ENCODE peak calls at places on chromosomes 5 and 9, in eight cellular contexts. One of them, this sample, is unnamed.

GRCh38 chr9:91771027-91771426 is 179.0 kb downstream of the ROR2 start:
- DNase-seq in AG09309: peak; percentile 81
- DNase-seq in astrocyte of the spinal cord: peak; percentile 87
- DNase-seq in mucosa of descending colon: peak; percentile 49
- DNase-seq in spleen: no peak
- DNase-seq in WERI-Rb-1: no peak
- DNase-seq in SK-N-SH: no peak
- DNase-seq in retinal pigment epithelial cell: peak; percentile 46
- DNase-seq in this sample: peak; percentile 70

GRCh38 chr9:35446012-35446411 is 43.9 kb upstream of the RUSC2 start:
- DNase-seq in AG09309: no peak
- DNase-seq in astrocyte of the spinal cord: no peak
- DNase-seq in mucosa of descending colon: no peak
- DNase-seq in spleen: no peak
- DNase-seq in WERI-Rb-1: no peak
- DNase-seq in SK-N-SH: no peak
- DNase-seq in retinal pigment epithelial cell: no peak
- DNase-seq in this sample: no peak

GRCh38 chr5:99865159-99865558 is 670.0 kb upstream of the FAM174A start:
- DNase-seq in AG09309: no peak
- DNase-seq in astrocyte of the spinal cord: no peak
- DNase-seq in mucosa of descending colon: no peak
- DNase-seq in spleen: no peak
- DNase-seq in WERI-Rb-1: no peak
- DNase-seq in SK-N-SH: no peak
- DNase-seq in retinal pigment epithelial cell: no peak
- DNase-seq in this sample: no peak

GRCh38 chr5:110909950-110910349 is 161.6 kb upstream of the TSLP start:
- DNase-seq in AG09309: no peak
- DNase-seq in astrocyte of the spinal cord: peak; percentile 69
- DNase-seq in mucosa of descending colon: no peak
- DNase-seq in spleen: no peak
- DNase-seq in WERI-Rb-1: no peak
- DNase-seq in SK-N-SH: no peak
- DNase-seq in retinal pigment epithelial cell: no peak
- DNase-seq in this sample: no peak

GRCh38 chr9:87871425-87872078 is 11.1 kb upstream of the SPATA31E1 start:
- DNase-seq in AG09309: no peak
- DNase-seq in astrocyte of the spinal cord: no peak
- DNase-seq in mucosa of descending colon: no peak
- DNase-seq in spleen: no peak
- DNase-seq in WERI-Rb-1: no peak
- DNase-seq in SK-N-SH: peak; percentile 40
- DNase-seq in retinal pigment epithelial cell: no peak
- DNase-seq in this sample: no peak

GRCh38 chr9:130714586-130715110 is 21.1 kb downstream of the EXOSC2 start:
- DNase-seq in AG09309: no peak
- DNase-seq in astrocyte of the spinal cord: no peak
- DNase-seq in mucosa of descending colon: no peak
- DNase-seq in spleen: no peak
- DNase-seq in WERI-Rb-1: no peak
- DNase-seq in SK-N-SH: no peak
- DNase-seq in retinal pigment epithelial cell: no peak
- DNase-seq in this sample: no peak

GRCh38 chr5:140734354-140734753 is 34.1 kb downstream of the ZMAT2 start:
- DNase-seq in AG09309: no peak
- DNase-seq in astrocyte of the spinal cord: no peak
- DNase-seq in mucosa of descending colon: no peak
- DNase-seq in spleen: no peak
- DNase-seq in WERI-Rb-1: peak; percentile 20
- DNase-seq in SK-N-SH: peak; percentile 12
- DNase-seq in retinal pigment epithelial cell: no peak
- DNase-seq in this sample: no peak

GRCh38 chr5:8333977-8334376 is 465.0 kb downstream of the MTRR start:
- DNase-seq in AG09309: no peak
- DNase-seq in astrocyte of the spinal cord: no peak
- DNase-seq in mucosa of descending colon: no peak
- DNase-seq in spleen: no peak
- DNase-seq in WERI-Rb-1: no peak
- DNase-seq in SK-N-SH: no peak
- DNase-seq in retinal pigment epithelial cell: no peak
- DNase-seq in this sample: no peak

GRCh38 chr5:40221796-40222195 is 457.9 kb upstream of the PTGER4 start:
- DNase-seq in AG09309: peak; percentile 46
- DNase-seq in astrocyte of the spinal cord: peak; percentile 82
- DNase-seq in mucosa of descending colon: no peak
- DNase-seq in spleen: no peak
- DNase-seq in WERI-Rb-1: no peak
- DNase-seq in SK-N-SH: no peak
- DNase-seq in retinal pigment epithelial cell: no peak
- DNase-seq in this sample: no peak

GRCh38 chr5:74630387-74631087 is 10.0 kb downstream of the ENC1 start:
- DNase-seq in AG09309: peak; percentile 57
- DNase-seq in astrocyte of the spinal cord: peak; percentile 96
- DNase-seq in mucosa of descending colon: no peak
- DNase-seq in spleen: no peak
- DNase-seq in WERI-Rb-1: no peak
- DNase-seq in SK-N-SH: no peak
- DNase-seq in retinal pigment epithelial cell: peak; percentile 93
- DNase-seq in this sample: no peak

GRCh38 chr5:180315762-180316212 is 23.9 kb upstream of the MAPK9 start:
- DNase-seq in AG09309: no peak
- DNase-seq in astrocyte of the spinal cord: peak; percentile 49
- DNase-seq in mucosa of descending colon: peak; percentile 84
- DNase-seq in spleen: peak; percentile 93
- DNase-seq in WERI-Rb-1: peak; percentile 72
- DNase-seq in SK-N-SH: peak; percentile 85
- DNase-seq in retinal pigment epithelial cell: no peak
- DNase-seq in this sample: peak; percentile 88

GRCh38 chr9:71928376-71928775 is 16.9 kb downstream of the C9orf85 start:
- DNase-seq in AG09309: peak; percentile 32
- DNase-seq in astrocyte of the spinal cord: no peak
- DNase-seq in mucosa of descending colon: no peak
- DNase-seq in spleen: no peak
- DNase-seq in WERI-Rb-1: no peak
- DNase-seq in SK-N-SH: no peak
- DNase-seq in retinal pigment epithelial cell: no peak
- DNase-seq in this sample: no peak

GRCh38 chr9:71920456-71921189 is 9.2 kb downstream of the C9orf85 start:
- DNase-seq in AG09309: no peak
- DNase-seq in astrocyte of the spinal cord: no peak
- DNase-seq in mucosa of descending colon: no peak
- DNase-seq in spleen: no peak
- DNase-seq in WERI-Rb-1: no peak
- DNase-seq in SK-N-SH: no peak
- DNase-seq in retinal pigment epithelial cell: no peak
- DNase-seq in this sample: peak; percentile 32

GRCh38 chr9:71925834-71926233 is 14.4 kb downstream of the C9orf85 start:
- DNase-seq in AG09309: no peak
- DNase-seq in astrocyte of the spinal cord: no peak
- DNase-seq in mucosa of descending colon: no peak
- DNase-seq in spleen: no peak
- DNase-seq in WERI-Rb-1: no peak
- DNase-seq in SK-N-SH: no peak
- DNase-seq in retinal pigment epithelial cell: no peak
- DNase-seq in this sample: no peak

GRCh38 chr9:71921190-71921814 is 9.9 kb downstream of the C9orf85 start:
- DNase-seq in AG09309: no peak
- DNase-seq in astrocyte of the spinal cord: no peak
- DNase-seq in mucosa of descending colon: no peak
- DNase-seq in spleen: no peak
- DNase-seq in WERI-Rb-1: no peak
- DNase-seq in SK-N-SH: no peak
- DNase-seq in retinal pigment epithelial cell: no peak
- DNase-seq in this sample: peak; percentile 26

GRCh38 chr9:71924576-71924975 is 13.1 kb downstream of the C9orf85 start:
- DNase-seq in AG09309: no peak
- DNase-seq in astrocyte of the spinal cord: no peak
- DNase-seq in mucosa of descending colon: no peak
- DNase-seq in spleen: no peak
- DNase-seq in WERI-Rb-1: no peak
- DNase-seq in SK-N-SH: no peak
- DNase-seq in retinal pigment epithelial cell: no peak
- DNase-seq in this sample: no peak
- H3K4me3 ChIP-seq in AG09309: no peak overlapping the region
- H3K4me3 ChIP-seq in astrocyte of the spinal cord: no peak overlapping the region
- H3K4me3 ChIP-seq in mucosa of descending colon: no peak overlapping the region
- H3K4me3 ChIP-seq in spleen: no peak overlapping the region
- H3K4me3 ChIP-seq in WERI-Rb-1: no peak overlapping the region
- H3K4me3 ChIP-seq in SK-N-SH: no peak overlapping the region
- H3K4me3 ChIP-seq in retinal pigment epithelial cell: no peak overlapping the region
- H3K4me3 ChIP-seq in this sample: no peak overlapping the region

DNA sequence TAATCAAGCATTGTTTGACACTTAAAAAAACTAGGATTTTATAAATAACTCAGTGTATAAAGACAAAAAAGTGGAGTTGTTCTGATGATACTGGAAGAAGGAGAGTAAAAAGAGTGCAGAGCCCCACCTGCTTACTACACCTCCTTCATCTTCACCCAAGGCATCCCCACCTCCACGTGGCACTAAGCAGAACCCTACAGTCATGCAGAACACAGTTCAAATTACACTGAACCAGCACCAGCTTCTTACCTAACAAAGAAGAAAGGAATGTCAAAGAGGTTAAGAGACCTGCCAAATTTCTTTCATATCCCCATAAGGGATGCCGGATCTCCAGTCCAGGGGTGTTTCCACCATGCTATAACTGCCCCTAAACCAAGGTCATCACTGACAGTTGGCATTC is 55.5 kb downstream of the PDE4D start:
- DNase-seq in AG09309: no peak
- DNase-seq in astrocyte of the spinal cord: no peak
- DNase-seq in mucosa of descending colon: no peak
- DNase-seq in spleen: no peak
- DNase-seq in WERI-Rb-1: no peak
- DNase-seq in SK-N-SH: no peak
- DNase-seq in retinal pigment epithelial cell: no peak
- DNase-seq in this sample: no peak
- H3K4me3 ChIP-seq in AG09309: no peak overlapping the region
- H3K4me3 ChIP-seq in astrocyte of the spinal cord: no peak overlapping the region
- H3K4me3 ChIP-seq in mucosa of descending colon: no peak overlapping the region
- H3K4me3 ChIP-seq in spleen: no peak overlapping the region
- H3K4me3 ChIP-seq in WERI-Rb-1: no peak overlapping the region
- H3K4me3 ChIP-seq in SK-N-SH: no peak overlapping the region
- H3K4me3 ChIP-seq in retinal pigment epithelial cell: no peak overlapping the region
- H3K4me3 ChIP-seq in this sample: no peak overlapping the region

GRCh38 chr9:17578577-17578910 is 322 bp upstream of the SH3GL2 start:
- DNase-seq in AG09309: no peak
- DNase-seq in astrocyte of the spinal cord: no peak
- DNase-seq in mucosa of descending colon: no peak
- DNase-seq in spleen: no peak
- DNase-seq in WERI-Rb-1: no peak
- DNase-seq in SK-N-SH: no peak
- DNase-seq in retinal pigment epithelial cell: no peak
- DNase-seq in this sample: no peak

GRCh38 chr9:17580119-17580518 is 1.3 kb downstream of the SH3GL2 start:
- DNase-seq in AG09309: no peak
- DNase-seq in astrocyte of the spinal cord: no peak
- DNase-seq in mucosa of descending colon: no peak
- DNase-seq in spleen: no peak
- DNase-seq in WERI-Rb-1: no peak
- DNase-seq in SK-N-SH: no peak
- DNase-seq in retinal pigment epithelial cell: no peak
- DNase-seq in this sample: no peak

GRCh38 chr9:17574342-17574741 is 4.5 kb upstream of the SH3GL2 start:
- DNase-seq in AG09309: no peak
- DNase-seq in astrocyte of the spinal cord: no peak
- DNase-seq in mucosa of descending colon: no peak
- DNase-seq in spleen: no peak
- DNase-seq in WERI-Rb-1: no peak
- DNase-seq in SK-N-SH: no peak
- DNase-seq in retinal pigment epithelial cell: no peak
- DNase-seq in this sample: no peak

GRCh38 chr9:17578911-17579793 is at the start of gene SH3GL2:
- DNase-seq in AG09309: no peak
- DNase-seq in astrocyte of the spinal cord: peak; percentile 5
- DNase-seq in mucosa of descending colon: peak; percentile 72
- DNase-seq in spleen: no peak
- DNase-seq in WERI-Rb-1: peak; percentile 87
- DNase-seq in SK-N-SH: peak; percentile 70
- DNase-seq in retinal pigment epithelial cell: no peak
- DNase-seq in this sample: peak; percentile 91
- H3K4me3 ChIP-seq in AG09309: peak within 1 kb of the TSS; percentile 36
- H3K4me3 ChIP-seq in astrocyte of the spinal cord: peak within 1 kb of the TSS; percentile 27
- H3K4me3 ChIP-seq in mucosa of descending colon: no peak within 1 kb of the TSS
- H3K4me3 ChIP-seq in spleen: peak within 1 kb of the TSS; percentile 35
- H3K4me3 ChIP-seq in WERI-Rb-1: peak within 1 kb of the TSS; percentile 78
- H3K4me3 ChIP-seq in SK-N-SH: peak within 1 kb of the TSS; percentile 38
- H3K4me3 ChIP-seq in retinal pigment epithelial cell: peak within 1 kb of the TSS; percentile 50
- H3K4me3 ChIP-seq in this sample: peak within 1 kb of the TSS; percentile 55

GRCh38 chr5:107672212-107673105 is 1.7 kb upstream of the EFNA5 start:
- DNase-seq in AG09309: peak; percentile 88
- DNase-seq in astrocyte of the spinal cord: peak; percentile 95
- DNase-seq in mucosa of descending colon: peak; percentile 86
- DNase-seq in spleen: peak; percentile 78
- DNase-seq in WERI-Rb-1: peak; percentile 92
- DNase-seq in SK-N-SH: peak; percentile 86
- DNase-seq in retinal pigment epithelial cell: peak; percentile 99
- DNase-seq in this sample: peak; percentile 91
- H3K4me3 ChIP-seq in AG09309: peak overlapping the region; percentile 84
- H3K4me3 ChIP-seq in astrocyte of the spinal cord: peak overlapping the region; percentile 66
- H3K4me3 ChIP-seq in mucosa of descending colon: peak overlapping the region; percentile 37
- H3K4me3 ChIP-seq in spleen: peak overlapping the region; percentile 51
- H3K4me3 ChIP-seq in WERI-Rb-1: peak overlapping the region; percentile 80
- H3K4me3 ChIP-seq in SK-N-SH: peak overlapping the region; percentile 84
- H3K4me3 ChIP-seq in retinal pigment epithelial cell: peak overlapping the region; percentile 95
- H3K4me3 ChIP-seq in this sample: peak overlapping the region; percentile 79

DNA sequence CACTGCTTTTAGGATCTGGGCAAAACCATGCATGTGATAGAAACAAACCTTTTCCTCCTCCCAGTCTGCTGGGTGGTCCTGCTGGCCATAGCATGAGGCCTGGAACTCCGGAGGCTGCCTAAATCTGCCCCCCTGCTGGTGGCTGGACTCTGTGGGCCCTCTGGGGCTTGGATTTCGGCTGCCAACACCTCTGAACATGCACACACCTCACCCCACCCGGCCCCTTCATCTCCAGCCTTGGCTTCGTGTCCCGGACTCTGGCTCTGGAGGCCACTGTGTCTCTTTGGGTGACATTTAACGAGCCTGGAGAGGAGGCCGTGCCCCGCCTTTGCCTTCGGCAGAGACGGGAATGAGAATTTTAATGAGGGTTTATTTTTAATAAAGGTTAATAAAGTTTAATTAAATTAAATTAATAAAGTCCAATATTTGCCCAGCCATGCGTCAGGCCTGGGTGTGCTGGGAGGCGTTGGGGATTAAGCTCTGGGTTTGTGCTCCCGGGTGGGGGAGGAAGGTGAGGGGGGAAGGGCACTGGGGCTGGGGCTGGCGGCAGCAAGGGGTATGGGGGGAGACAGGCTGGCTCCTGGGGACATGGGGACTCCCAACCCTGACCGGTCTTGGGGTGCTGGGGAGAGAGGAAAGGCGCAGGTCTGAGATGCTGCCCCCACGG is 251.8 kb downstream of the PBX3 start:
- DNase-seq in AG09309: no peak
- DNase-seq in astrocyte of the spinal cord: no peak
- DNase-seq in mucosa of descending colon: no peak
- DNase-seq in spleen: no peak
- DNase-seq in WERI-Rb-1: no peak
- DNase-seq in SK-N-SH: peak; percentile 29
- DNase-seq in retinal pigment epithelial cell: no peak
- DNase-seq in this sample: peak; percentile 66
- H3K4me3 ChIP-seq in AG09309: no peak overlapping the region
- H3K4me3 ChIP-seq in astrocyte of the spinal cord: no peak overlapping the region
- H3K4me3 ChIP-seq in mucosa of descending colon: no peak overlapping the region
- H3K4me3 ChIP-seq in spleen: no peak overlapping the region
- H3K4me3 ChIP-seq in WERI-Rb-1: no peak overlapping the region
- H3K4me3 ChIP-seq in SK-N-SH: no peak overlapping the region
- H3K4me3 ChIP-seq in retinal pigment epithelial cell: no peak overlapping the region
- H3K4me3 ChIP-seq in this sample: no peak overlapping the region

GRCh38 chr5:80191397-80191796 is 64.5 kb downstream of the SERINC5 start:
- DNase-seq in AG09309: no peak
- DNase-seq in astrocyte of the spinal cord: no peak
- DNase-seq in mucosa of descending colon: no peak
- DNase-seq in spleen: no peak
- DNase-seq in WERI-Rb-1: no peak
- DNase-seq in SK-N-SH: no peak
- DNase-seq in retinal pigment epithelial cell: no peak
- DNase-seq in this sample: no peak
- H3K4me3 ChIP-seq in AG09309: no peak overlapping the region
- H3K4me3 ChIP-seq in astrocyte of the spinal cord: no peak overlapping the region
- H3K4me3 ChIP-seq in mucosa of descending colon: no peak overlapping the region
- H3K4me3 ChIP-seq in spleen: no peak overlapping the region
- H3K4me3 ChIP-seq in WERI-Rb-1: no peak overlapping the region
- H3K4me3 ChIP-seq in SK-N-SH: no peak overlapping the region
- H3K4me3 ChIP-seq in retinal pigment epithelial cell: no peak overlapping the region
- H3K4me3 ChIP-seq in this sample: no peak overlapping the region

This sample was measured in H7.